ENCODE peak calls at places on chromosomes 1 and 21, in five cellular contexts. One of them, this sample, is unnamed.

GRCh38 chr21:38352536-38353219 is 95.9 kb downstream of the KCNJ15 start:
- DNase-seq in endothelial cell: peak
- DNase-seq in COR-L47: peak
- DNase-seq in fibroblast of lung: peak
- DNase-seq in heart left ventricle: peak
- DNase-seq in this sample: no peak

GRCh38 chr1:219317762-219318353 is 144.2 kb downstream of the LYPLAL1 start:
- DNase-seq in COR-L47: no peak
- DNase-seq in endothelial cell: peak
- DNase-seq in heart left ventricle: no peak
- DNase-seq in fibroblast of lung: peak
- DNase-seq in this sample: no peak

GRCh38 chr1:181175955-181176354 is 87.5 kb downstream of the IER5 start:
- DNase-seq in COR-L47: no peak
- DNase-seq in endothelial cell: no peak
- DNase-seq in fibroblast of lung: no peak
- DNase-seq in heart left ventricle: no peak
- DNase-seq in this sample: no peak

GRCh38 chr1:3161130-3161840 is 92.3 kb downstream of the PRDM16 start:
- DNase-seq in fibroblast of lung: peak
- DNase-seq in endothelial cell: no peak
- DNase-seq in COR-L47: no peak
- DNase-seq in heart left ventricle: no peak
- DNase-seq in this sample: no peak

GRCh38 chr1:32055426-32055825 is 17.3 kb upstream of the TMEM39B start:
- DNase-seq in heart left ventricle: no peak
- DNase-seq in COR-L47: no peak
- DNase-seq in endothelial cell: no peak
- DNase-seq in fibroblast of lung: no peak
- DNase-seq in this sample: peak

GRCh38 chr1:193237381-193237978 is 51.1 kb upstream of the B3GALT2 start:
- DNase-seq in endothelial cell: no peak
- DNase-seq in fibroblast of lung: no peak
- DNase-seq in COR-L47: no peak
- DNase-seq in heart left ventricle: no peak
- DNase-seq in this sample: no peak

GRCh38 chr1:50257940-50258339 is 149.2 kb downstream of the ELAVL4 start:
- DNase-seq in COR-L47: no peak
- DNase-seq in endothelial cell: no peak
- DNase-seq in fibroblast of lung: no peak
- DNase-seq in heart left ventricle: no peak
- DNase-seq in this sample: no peak

GRCh38 chr21:45424854-45425795 is 20.2 kb downstream of the COL18A1 start:
- DNase-seq in COR-L47: no peak
- DNase-seq in fibroblast of lung: no peak
- DNase-seq in heart left ventricle: no peak
- DNase-seq in endothelial cell: no peak
- DNase-seq in this sample: no peak

GRCh38 chr1:182383037-182383661 is 8.4 kb downstream of the GLUL start:
- DNase-seq in endothelial cell: no peak
- DNase-seq in heart left ventricle: no peak
- DNase-seq in COR-L47: no peak
- DNase-seq in fibroblast of lung: no peak
- DNase-seq in this sample: no peak

GRCh38 chr1:161119379-161120061 is 1.6 kb downstream of the NIT1 start:
- DNase-seq in fibroblast of lung: peak
- DNase-seq in heart left ventricle: no peak
- DNase-seq in endothelial cell: no peak
- DNase-seq in COR-L47: no peak
- DNase-seq in this sample: no peak

GRCh38 chr1:156538711-156539440 is 33.5 kb downstream of the IQGAP3 start:
- DNase-seq in COR-L47: no peak
- DNase-seq in fibroblast of lung: no peak
- DNase-seq in endothelial cell: no peak
- DNase-seq in heart left ventricle: no peak
- DNase-seq in this sample: no peak

GRCh38 chr1:188709146-188709545 is 1768.5 kb downstream of the BRINP3 start:
- DNase-seq in fibroblast of lung: peak
- DNase-seq in heart left ventricle: no peak
- DNase-seq in endothelial cell: no peak
- DNase-seq in COR-L47: peak
- DNase-seq in this sample: no peak

GRCh38 chr1:55081188-55081904 is 42.0 kb downstream of the PCSK9 start:
- DNase-seq in endothelial cell: no peak
- DNase-seq in heart left ventricle: no peak
- DNase-seq in fibroblast of lung: peak
- DNase-seq in COR-L47: no peak
- DNase-seq in this sample: no peak

GRCh38 chr1:108584320-108584968 is 24.5 kb downstream of the EEIG2 start:
- DNase-seq in fibroblast of lung: peak
- DNase-seq in endothelial cell: no peak
- DNase-seq in heart left ventricle: no peak
- DNase-seq in COR-L47: no peak
- DNase-seq in this sample: no peak

GRCh38 chr1:169546087-169546995 is 39.9 kb downstream of the F5 start:
- DNase-seq in fibroblast of lung: peak
- DNase-seq in COR-L47: peak
- DNase-seq in endothelial cell: peak
- DNase-seq in heart left ventricle: peak
- DNase-seq in this sample: peak

GRCh38 chr1:52142220-52143153 is 598 bp downstream of the ZFYVE9 start:
- DNase-seq in COR-L47: peak
- DNase-seq in fibroblast of lung: peak
- DNase-seq in endothelial cell: peak
- DNase-seq in heart left ventricle: peak
- DNase-seq in this sample: peak

GRCh38 chr1:202811296-202812175 is 782 bp downstream of the PCAT6 start:
- DNase-seq in endothelial cell: peak
- DNase-seq in heart left ventricle: peak
- DNase-seq in COR-L47: no peak
- DNase-seq in fibroblast of lung: no peak
- DNase-seq in this sample: peak

GRCh38 chr1:247855911-247856310 is 1.1 kb upstream of the TRIM58 start:
- DNase-seq in heart left ventricle: no peak
- DNase-seq in COR-L47: no peak
- DNase-seq in endothelial cell: no peak
- DNase-seq in fibroblast of lung: no peak
- DNase-seq in this sample: no peak

GRCh38 chr1:172085372-172085771 is 244.1 kb downstream of the DNM3 start:
- DNase-seq in COR-L47: no peak
- DNase-seq in heart left ventricle: no peak
- DNase-seq in fibroblast of lung: no peak
- DNase-seq in endothelial cell: no peak
- DNase-seq in this sample: no peak

GRCh38 chr1:241742084-241742483 is 90.0 kb downstream of the WDR64 start:
- DNase-seq in fibroblast of lung: no peak
- DNase-seq in endothelial cell: no peak
- DNase-seq in heart left ventricle: no peak
- DNase-seq in COR-L47: no peak
- DNase-seq in this sample: no peak